ENCODE peak calls at places on chromosomes 11 and 22, in five cellular contexts. One of them, this sample, is unnamed.

GRCh38 chr11:115644846-115645245 is 140.6 kb upstream of the CADM1 start:
- DNase-seq in activated CD4-positive, CD25-positive, alpha-beta regulatory T cell treated with anti-CD3 and anti-CD28 coated beads, Interleukin-2, amount 50 U/mL, for 16 hours: no peak
- DNase-seq in substantia nigra: no peak
- DNase-seq in T-cell: no peak
- DNase-seq in stimulated activated CD4-positive, alpha-beta T cell treated with anti-CD3 and anti-CD28 coated beads, Interleukin-1b, Interleukin-23, amount 100 ng/mL, for 48 hours: no peak
- DNase-seq in this sample: no peak

GRCh38 chr11:130897262-130898182 is 18.8 kb downstream of the SNX19 start:
- DNase-seq in activated CD4-positive, CD25-positive, alpha-beta regulatory T cell treated with anti-CD3 and anti-CD28 coated beads, Interleukin-2, amount 50 U/mL, for 16 hours: no peak
- DNase-seq in substantia nigra: no peak
- DNase-seq in T-cell: no peak
- DNase-seq in stimulated activated CD4-positive, alpha-beta T cell treated with anti-CD3 and anti-CD28 coated beads, Interleukin-1b, Interleukin-23, amount 100 ng/mL, for 48 hours: no peak
- DNase-seq in this sample: no peak

GRCh38 chr22:18076060-18076497 is 1.7 kb upstream of the PEX26 start:
- DNase-seq in activated CD4-positive, CD25-positive, alpha-beta regulatory T cell treated with anti-CD3 and anti-CD28 coated beads, Interleukin-2, amount 50 U/mL, for 16 hours: peak
- DNase-seq in substantia nigra: peak
- DNase-seq in T-cell: no peak
- DNase-seq in stimulated activated CD4-positive, alpha-beta T cell treated with anti-CD3 and anti-CD28 coated beads, Interleukin-1b, Interleukin-23, amount 100 ng/mL, for 48 hours: no peak
- DNase-seq in this sample: peak

GRCh38 chr11:33976351-33977199 is 75.0 kb upstream of the CAPRIN1 start:
- DNase-seq in activated CD4-positive, CD25-positive, alpha-beta regulatory T cell treated with anti-CD3 and anti-CD28 coated beads, Interleukin-2, amount 50 U/mL, for 16 hours: no peak
- DNase-seq in substantia nigra: no peak
- DNase-seq in T-cell: no peak
- DNase-seq in stimulated activated CD4-positive, alpha-beta T cell treated with anti-CD3 and anti-CD28 coated beads, Interleukin-1b, Interleukin-23, amount 100 ng/mL, for 48 hours: no peak
- DNase-seq in this sample: no peak

GRCh38 chr11:102085864-102086551 is 24.2 kb upstream of the YAP1 start:
- DNase-seq in activated CD4-positive, CD25-positive, alpha-beta regulatory T cell treated with anti-CD3 and anti-CD28 coated beads, Interleukin-2, amount 50 U/mL, for 16 hours: no peak
- DNase-seq in substantia nigra: no peak
- DNase-seq in T-cell: no peak
- DNase-seq in stimulated activated CD4-positive, alpha-beta T cell treated with anti-CD3 and anti-CD28 coated beads, Interleukin-1b, Interleukin-23, amount 100 ng/mL, for 48 hours: no peak
- DNase-seq in this sample: no peak

GRCh38 chr22:23831781-23832180 is 7.0 kb downstream of the DERL3 start:
- DNase-seq in activated CD4-positive, CD25-positive, alpha-beta regulatory T cell treated with anti-CD3 and anti-CD28 coated beads, Interleukin-2, amount 50 U/mL, for 16 hours: no peak
- DNase-seq in substantia nigra: no peak
- DNase-seq in T-cell: no peak
- DNase-seq in stimulated activated CD4-positive, alpha-beta T cell treated with anti-CD3 and anti-CD28 coated beads, Interleukin-1b, Interleukin-23, amount 100 ng/mL, for 48 hours: no peak
- DNase-seq in this sample: no peak

GRCh38 chr11:89119426-89119825 is 53.6 kb upstream of the GRM5 start:
- DNase-seq in activated CD4-positive, CD25-positive, alpha-beta regulatory T cell treated with anti-CD3 and anti-CD28 coated beads, Interleukin-2, amount 50 U/mL, for 16 hours: no peak
- DNase-seq in substantia nigra: no peak
- DNase-seq in T-cell: no peak
- DNase-seq in stimulated activated CD4-positive, alpha-beta T cell treated with anti-CD3 and anti-CD28 coated beads, Interleukin-1b, Interleukin-23, amount 100 ng/mL, for 48 hours: no peak
- DNase-seq in this sample: no peak

GRCh38 chr11:84819128-84819527 is 808.0 kb downstream of the DLG2 start:
- DNase-seq in activated CD4-positive, CD25-positive, alpha-beta regulatory T cell treated with anti-CD3 and anti-CD28 coated beads, Interleukin-2, amount 50 U/mL, for 16 hours: no peak
- DNase-seq in substantia nigra: no peak
- DNase-seq in T-cell: no peak
- DNase-seq in stimulated activated CD4-positive, alpha-beta T cell treated with anti-CD3 and anti-CD28 coated beads, Interleukin-1b, Interleukin-23, amount 100 ng/mL, for 48 hours: no peak
- DNase-seq in this sample: no peak

GRCh38 chr22:23315341-23315917 is 135.1 kb downstream of the BCR start:
- DNase-seq in activated CD4-positive, CD25-positive, alpha-beta regulatory T cell treated with anti-CD3 and anti-CD28 coated beads, Interleukin-2, amount 50 U/mL, for 16 hours: no peak
- DNase-seq in substantia nigra: peak
- DNase-seq in T-cell: no peak
- DNase-seq in stimulated activated CD4-positive, alpha-beta T cell treated with anti-CD3 and anti-CD28 coated beads, Interleukin-1b, Interleukin-23, amount 100 ng/mL, for 48 hours: peak
- DNase-seq in this sample: peak

GRCh38 chr11:35138606-35138948 is 394 bp upstream of the CD44 start:
- DNase-seq in activated CD4-positive, CD25-positive, alpha-beta regulatory T cell treated with anti-CD3 and anti-CD28 coated beads, Interleukin-2, amount 50 U/mL, for 16 hours: no peak
- DNase-seq in substantia nigra: peak
- DNase-seq in T-cell: no peak
- DNase-seq in stimulated activated CD4-positive, alpha-beta T cell treated with anti-CD3 and anti-CD28 coated beads, Interleukin-1b, Interleukin-23, amount 100 ng/mL, for 48 hours: no peak
- DNase-seq in this sample: no peak

GRCh38 chr22:24265734-24266133 is 4.9 kb upstream of the SPECC1L start:
- DNase-seq in activated CD4-positive, CD25-positive, alpha-beta regulatory T cell treated with anti-CD3 and anti-CD28 coated beads, Interleukin-2, amount 50 U/mL, for 16 hours: no peak
- DNase-seq in substantia nigra: no peak
- DNase-seq in T-cell: no peak
- DNase-seq in stimulated activated CD4-positive, alpha-beta T cell treated with anti-CD3 and anti-CD28 coated beads, Interleukin-1b, Interleukin-23, amount 100 ng/mL, for 48 hours: no peak
- DNase-seq in this sample: no peak